ENCODE peak calls at places on chromosome 10, in eight cellular contexts. D is tibial artery; G is left lung; R is CD4-positive, CD25-positive, alpha-beta regulatory T cell; L is uterus; E is heart right ventricle; K is RWPE1; A is suprapubic skin. N is an unnamed sample.

GRCh38 chr10:86282664-86283465 is 83.7 kb downstream of the GRID1 start:
- DNase-seq in E (no peak), D (peak), R (no peak), K (no peak), G (no peak), L (no peak), A (peak), N (peak)

GRCh38 chr10:75408911-75409885 is 7.6 kb upstream of the ZNF503 start:
- DNase-seq in D (peak), R (no peak), L (peak), E (peak), G (peak), K (peak), A (peak), N (no peak)

GRCh38 chr10:60042262-60042661 is 135.9 kb upstream of the CCDC6 start:
- DNase-seq in A (no peak), R (no peak), G (no peak), L (no peak), D (no peak), K (no peak), E (no peak), N (no peak)

GRCh38 chr10:117680611-117681010 is 138.1 kb downstream of the EMX2 start:
- DNase-seq in A (no peak), L (no peak), K (no peak), R (no peak), E (no peak), G (no peak), D (no peak), N (peak)

GRCh38 chr10:121593676-121594075 is 4.6 kb downstream of the FGFR2 start:
- DNase-seq in A (no peak), D (peak), R (no peak), K (no peak), L (no peak), E (no peak), G (no peak), N (no peak)

GRCh38 chr10:15208221-15208620 is 39.7 kb upstream of the NMT2 start:
- DNase-seq in A (no peak), K (no peak), G (no peak), L (no peak), R (no peak), E (no peak), D (no peak), N (no peak)

GRCh38 chr10:119274519-119275045 is 67.2 kb downstream of the GRK5 start:
- DNase-seq in L (no peak), R (no peak), K (no peak), A (no peak), G (no peak), D (no peak), E (no peak), N (no peak)

GRCh38 chr10:6301482-6302083 is 98.9 kb downstream of the PFKFB3 start:
- DNase-seq in E (no peak), A (no peak), R (no peak), D (no peak), K (no peak), G (no peak), L (no peak), N (no peak)

GRCh38 chr10:117271427-117271826 is 30.5 kb downstream of the SLC18A2 start:
- DNase-seq in E (no peak), R (no peak), D (no peak), G (no peak), A (no peak), K (peak), L (no peak), N (no peak)

GRCh38 chr10:30433779-30434272 is at the start of gene MAP3K8:
- DNase-seq in L (peak), G (peak), E (peak), A (peak), R (peak), K (peak), D (peak), N (peak)

GRCh38 chr10:123995082-123995460 is 98.3 kb downstream of the CHST15 start:
- DNase-seq in D (peak), R (no peak), G (peak), K (peak), E (no peak), L (no peak), A (peak), N (peak)

GRCh38 chr10:7186387-7187032 is 224.3 kb downstream of the SFMBT2 start:
- DNase-seq in D (no peak), G (no peak), L (no peak), R (no peak), K (no peak), A (no peak), E (no peak), N (no peak)

GRCh38 chr10:102434251-102434913 is 2.0 kb upstream of the CUEDC2 start:
- DNase-seq in G (no peak), E (no peak), K (no peak), A (no peak), D (no peak), R (no peak), L (no peak), N (no peak)

GRCh38 chr10:86535057-86535882 is 13.7 kb upstream of the WAPL start:
- DNase-seq in L (peak), E (peak), D (peak), A (peak), R (peak), K (peak), G (peak), N (peak)

GRCh38 chr10:9097206-9097990 is 1042.9 kb downstream of the GATA3 start:
- DNase-seq in L (no peak), A (no peak), E (no peak), K (peak), R (no peak), G (no peak), D (no peak), N (no peak)

GRCh38 chr10:101001225-101002035 is 1.8 kb downstream of the LZTS2 start:
- DNase-seq in E (peak), R (no peak), K (no peak), A (peak), G (peak), D (peak), L (peak), N (peak)

GRCh38 chr10:86659721-86660438 is 5.5 kb downstream of the OPN4 start:
- DNase-seq in G (peak), R (no peak), D (peak), E (no peak), L (peak), A (peak), K (no peak), N (peak)

GRCh38 chr10:10782603-10783002 is 235.1 kb upstream of the CELF2 start:
- DNase-seq in E (no peak), K (no peak), R (no peak), D (no peak), G (no peak), L (no peak), A (no peak), N (no peak)

GRCh38 chr10:58780481-58780880 is 267.8 kb downstream of the BICC1 start:
- DNase-seq in D (no peak), K (no peak), R (no peak), L (no peak), E (no peak), A (no peak), G (no peak), N (no peak)

GRCh38 chr10:103480521-103480920 is 1.5 kb upstream of the CALHM3 start:
- DNase-seq in G (peak), D (no peak), L (no peak), K (no peak), E (no peak), A (no peak), R (no peak), N (no peak)

GRCh38 chr10:98528785-98529183 is 82.0 kb upstream of the HPS1 start:
- DNase-seq in E (no peak), D (no peak), L (no peak), G (no peak), R (no peak), A (no peak), K (no peak), N (no peak)

GRCh38 chr10:98534046-98534445 is 87.3 kb upstream of the HPS1 start:
- DNase-seq in R (no peak), A (no peak), G (no peak), E (no peak), D (no peak), K (no peak), L (no peak), N (no peak)

DNA sequence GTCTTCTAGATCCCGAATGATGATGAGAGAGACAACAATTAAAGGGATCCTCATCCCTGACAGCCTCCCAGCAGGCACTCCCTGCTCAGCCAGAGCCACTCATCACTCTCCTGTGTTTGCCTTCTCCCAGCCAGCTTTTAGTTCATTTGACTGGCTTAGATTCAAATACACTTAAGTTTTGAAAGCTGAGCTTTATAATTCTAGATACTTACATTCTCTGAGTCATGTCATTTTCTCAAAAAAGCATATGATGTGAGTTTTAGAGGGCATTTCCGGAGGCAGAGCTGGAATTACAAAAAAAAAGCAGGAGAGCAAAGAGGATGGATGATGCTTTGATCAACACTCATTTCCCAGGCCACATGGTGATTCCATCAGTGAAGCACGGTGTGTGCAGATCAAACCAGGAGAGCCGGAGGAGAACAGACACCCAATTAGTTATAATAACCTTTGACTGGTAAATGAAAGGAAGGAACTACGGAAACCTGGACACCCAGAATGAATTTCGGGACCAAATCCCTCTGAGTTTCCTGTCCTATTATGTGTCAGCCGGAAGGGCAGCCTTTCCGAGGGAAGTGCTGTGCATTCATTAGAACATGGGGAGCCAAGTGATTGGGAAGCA is 81.5 kb upstream of the HPS1 start:
- DNase-seq in A (no peak), G (no peak), K (no peak), L (no peak), R (no peak), E (no peak), D (no peak), N (no peak)
- H3K27ac ChIP-seq in A (no peak), G (no peak), K (no peak), L (no peak), R (no peak), E (no peak), D (no peak), N (no peak)

GRCh38 chr10:3067859-3068179 is 471 bp downstream of the PFKP start:
- DNase-seq in R (no peak), A (no peak), K (no peak), G (no peak), E (no peak), L (no peak), D (no peak), N (no peak)
- H3K27ac ChIP-seq in R (peak), A (peak), K (peak), G (no peak), E (peak), L (peak), D (peak), N (peak)

GRCh38 chr10:62047240-62047897 is 145.9 kb downstream of the ARID5B start:
- DNase-seq in D (no peak), L (no peak), E (no peak), R (no peak), K (no peak), G (no peak), A (no peak), N (no peak)

GRCh38 chr10:62047960-62048383 is 146.5 kb downstream of the ARID5B start:
- DNase-seq in E (no peak), D (no peak), G (no peak), R (peak), L (no peak), A (no peak), K (no peak), N (no peak)

GRCh38 chr10:62049815-62050626 is 148.5 kb downstream of the ARID5B start:
- DNase-seq in L (no peak), E (no peak), D (no peak), G (no peak), R (no peak), K (no peak), A (no peak), N (no peak)

GRCh38 chr10:62048919-62049636 is 147.6 kb downstream of the ARID5B start:
- DNase-seq in K (peak), G (peak), E (peak), D (peak), R (peak), L (peak), A (peak), N (peak)

DNA sequence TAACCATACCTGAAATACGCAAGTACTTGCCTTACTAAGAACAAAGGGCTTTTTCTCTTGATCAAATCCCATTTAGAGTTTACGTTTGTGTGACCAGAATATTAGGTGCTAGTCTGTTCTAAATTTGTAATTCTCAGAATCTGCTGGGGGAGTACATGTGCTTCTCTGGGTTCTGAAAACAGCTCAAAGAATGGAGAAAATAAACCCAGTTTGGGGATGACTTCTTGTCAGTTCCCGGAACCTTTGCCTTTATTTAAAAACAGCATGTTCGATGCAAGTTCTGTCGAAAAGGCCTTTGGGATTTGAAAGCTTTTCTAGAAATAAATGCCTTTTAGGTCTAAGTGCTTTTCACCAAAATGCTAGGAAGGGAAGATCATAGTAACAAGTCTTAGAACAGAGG is 147.0 kb downstream of the ARID5B start:
- DNase-seq in K (no peak), L (no peak), A (no peak), G (no peak), E (no peak), D (no peak), R (no peak), N (no peak)
- H3K27ac ChIP-seq in K (peak), L (peak), A (peak), G (peak), E (peak), D (peak), R (peak), N (peak)

DNA sequence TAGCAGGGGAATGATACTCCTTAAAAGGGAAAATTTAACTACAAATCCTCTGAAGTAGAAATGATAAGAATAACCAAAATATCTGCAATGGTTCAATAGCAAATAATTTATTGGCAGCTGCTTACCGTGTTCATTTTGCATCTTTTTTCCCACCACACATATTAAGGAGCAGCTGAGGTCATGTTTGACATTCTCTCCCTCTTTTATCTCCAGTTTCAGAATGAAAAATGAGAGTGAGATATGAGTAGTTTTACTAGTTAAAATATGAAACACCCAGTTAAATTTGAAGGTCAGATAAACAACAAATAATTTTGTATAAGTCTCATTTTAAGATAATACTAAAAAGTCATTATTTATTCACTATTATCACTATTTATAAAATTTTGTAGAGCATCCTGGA is 3.1 kb downstream of the LIPN start:
- DNase-seq in E (no peak), L (no peak), G (no peak), R (no peak), D (no peak), K (no peak), A (no peak), N (no peak)
- H3K27ac ChIP-seq in E (no peak), L (no peak), G (no peak), R (no peak), D (no peak), K (no peak), A (no peak), N (no peak)

GRCh38 chr10:11869211-11869610 is 46.1 kb downstream of the PROSER2 start:
- DNase-seq in L (no peak), R (no peak), A (no peak), E (no peak), G (no peak), K (no peak), D (no peak), N (no peak)

GRCh38 chr10:11870900-11871407 is 47.8 kb downstream of the PROSER2 start:
- DNase-seq in E (no peak), D (no peak), A (no peak), R (no peak), G (no peak), L (no peak), K (no peak), N (no peak)

GRCh38 chr10:11870461-11870780 is 47.3 kb downstream of the PROSER2 start:
- DNase-seq in L (no peak), A (no peak), E (no peak), K (no peak), G (no peak), R (no peak), D (no peak), N (no peak)

GRCh38 chr10:11869743-11870460 is 46.7 kb downstream of the PROSER2 start:
- DNase-seq in E (no peak), G (no peak), A (no peak), L (no peak), D (no peak), R (no peak), K (no peak), N (no peak)

GRCh38 chr10:11871470-11871869 is 48.3 kb downstream of the PROSER2 start:
- DNase-seq in R (no peak), K (no peak), D (no peak), E (no peak), G (no peak), L (no peak), A (no peak), N (no peak)
- H3K27ac ChIP-seq in R (no peak), K (no peak), D (no peak), E (no peak), G (no peak), L (no peak), A (no peak), N (no peak)

GRCh38 chr10:96513686-96514551 is at the start of gene TLL2:
- DNase-seq in G (peak), D (peak), R (peak), L (peak), A (peak), K (peak), E (peak), N (peak)

GRCh38 chr10:96509017-96509641 is 4.6 kb downstream of the TLL2 start:
- DNase-seq in E (no peak), D (no peak), R (no peak), L (no peak), G (no peak), K (no peak), A (peak), N (no peak)

GRCh38 chr10:96511044-96511945 is 2.4 kb downstream of the TLL2 start:
- DNase-seq in E (peak), K (peak), A (peak), G (no peak), L (no peak), R (no peak), D (no peak), N (no peak)

GRCh38 chr10:96512997-96513685 is 585 bp downstream of the TLL2 start:
- DNase-seq in G (peak), R (peak), E (no peak), D (no peak), A (no peak), K (no peak), L (no peak), N (no peak)

GRCh38 chr10:96512524-96512991 is 1.2 kb downstream of the TLL2 start:
- DNase-seq in R (no peak), D (no peak), A (peak), L (peak), K (no peak), G (peak), E (peak), N (no peak)
- H3K27ac ChIP-seq in R (no peak), D (no peak), A (no peak), L (no peak), K (no peak), G (no peak), E (no peak), N (no peak)

DNA sequence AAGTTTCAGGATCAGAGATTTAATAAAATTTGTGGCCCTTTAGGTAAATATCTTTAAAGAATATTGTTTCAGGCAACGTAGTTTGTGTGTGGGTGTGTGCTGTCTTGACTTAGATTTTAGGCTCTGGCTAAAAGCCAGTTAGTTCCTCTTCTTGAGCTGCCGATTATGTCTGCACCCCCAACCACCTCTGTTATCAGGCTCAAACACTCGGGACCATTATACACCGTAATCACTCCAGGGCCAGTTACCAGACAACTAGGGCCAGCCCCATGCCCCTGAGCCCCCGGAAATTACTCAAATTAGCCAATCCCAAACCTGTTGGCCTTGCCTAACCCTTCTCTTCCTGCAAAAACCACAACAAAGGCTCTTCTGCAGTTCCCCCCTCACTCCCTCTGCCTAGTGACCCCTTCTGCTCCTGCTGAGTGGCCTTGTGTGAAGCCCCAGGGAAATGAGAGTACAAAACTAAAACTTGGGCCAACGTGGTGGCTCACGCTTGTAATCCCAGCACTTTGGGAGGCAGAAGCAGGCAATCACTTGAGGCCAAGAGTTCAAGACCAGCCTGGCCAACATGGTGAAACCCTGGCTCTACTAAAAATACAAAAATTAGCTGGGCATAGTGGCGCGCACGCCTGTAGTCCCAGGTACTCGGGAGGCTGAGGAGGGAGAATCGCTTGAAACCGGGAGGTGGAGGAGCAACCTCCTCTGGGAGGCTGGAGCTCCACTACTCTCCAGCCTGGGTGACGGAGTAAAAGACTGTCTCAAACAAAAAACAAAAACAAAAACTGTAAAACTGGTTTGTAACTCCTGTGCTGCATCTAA is 9.2 kb upstream of the HNRNPF start:
- DNase-seq in D (no peak), E (no peak), R (peak), L (no peak), K (no peak), A (no peak), G (no peak), N (no peak)
- H3K27ac ChIP-seq in D (no peak), E (no peak), R (peak), L (no peak), K (peak), A (no peak), G (peak), N (no peak)

DNA sequence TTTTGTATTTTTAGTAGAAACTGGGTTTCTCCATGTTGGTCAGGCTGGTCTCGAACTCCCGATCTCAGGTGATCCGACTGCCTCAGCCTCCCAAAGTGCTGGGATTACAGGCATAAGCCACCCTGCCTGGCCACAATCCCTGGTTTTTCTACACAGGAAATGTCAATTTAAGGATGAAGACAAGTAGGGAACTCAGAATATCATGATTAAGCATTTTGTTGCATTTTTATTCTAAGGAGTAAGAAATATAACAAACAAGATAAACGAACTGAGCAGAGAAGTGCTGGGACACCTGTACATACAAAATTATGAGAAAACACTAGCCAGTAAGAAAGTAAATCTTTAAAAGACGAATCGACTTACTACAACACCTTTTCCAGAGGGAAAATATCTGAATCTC is 69.3 kb downstream of the CUBN start:
- DNase-seq in K (no peak), D (no peak), G (no peak), A (no peak), E (no peak), R (no peak), L (no peak), N (no peak)
- H3K27ac ChIP-seq in K (no peak), D (no peak), G (no peak), A (no peak), E (no peak), R (no peak), L (no peak), N (no peak)

N was measured in coronary artery.